ENCODE peak calls at places on chromosomes 5 and 9, in five cellular contexts. L, Q, R, N and Y are unnamed samples.

GRCh38 chr9:135448570-135449180 is 30.9 kb upstream of the PPP1R26 start:
- DNase-seq in L (no peak), Q (peak; percentile 12), R (no peak), N (peak; percentile 21), Y (no peak)

GRCh38 chr5:73625905-73626811 is at the start of gene ARHGEF28:
- DNase-seq in L (peak; percentile 49), Q (no peak), R (peak; percentile 58), N (peak; percentile 82), Y (peak; percentile 56)

GRCh38 chr9:93962561-93963440 is 7.6 kb upstream of the BARX1 start:
- DNase-seq in L (peak; percentile 66), Q (peak; percentile 90), R (peak; percentile 69), N (peak; percentile 93), Y (peak; percentile 81)

GRCh38 chr5:123997354-123998215 is 485.6 kb downstream of the CSNK1G3 start:
- DNase-seq in L (no peak), Q (no peak), R (peak; percentile 87), N (no peak), Y (peak; percentile 35)

GRCh38 chr5:140966293-140967225 is at the start of gene PCDHAC2:
- DNase-seq in L (no peak), Q (no peak), R (peak; percentile 24), N (peak; percentile 82), Y (peak; percentile 51)

GRCh38 chr9:131597246-131597645 is 51.9 kb downstream of the PRRT1B start:
- DNase-seq in L (no peak), Q (no peak), R (no peak), N (no peak), Y (no peak)

GRCh38 chr9:130471411-130472183 is 26.8 kb downstream of the ASS1 start:
- DNase-seq in L (no peak), Q (no peak), R (no peak), N (peak; percentile 52), Y (no peak)

GRCh38 chr9:133256057-133256461 is 18.9 kb downstream of the ABO start:
- DNase-seq in L (no peak), Q (no peak), R (no peak), N (no peak), Y (no peak)

GRCh38 chr9:137449931-137450537 is 8.9 kb upstream of the ENTPD8 start:
- DNase-seq in L (no peak), Q (no peak), R (no peak), N (no peak), Y (no peak)

GRCh38 chr5:62934319-62934718 is 355.7 kb downstream of the LRRC70 start:
- DNase-seq in L (no peak), Q (no peak), R (no peak), N (no peak), Y (no peak)

GRCh38 chr5:112681481-112681908 is 56.2 kb upstream of the APC start:
- DNase-seq in L (no peak), Q (no peak), R (peak; percentile 82), N (no peak), Y (no peak)

GRCh38 chr5:141850183-141850768 is 27.9 kb downstream of the PCDH1 start:
- DNase-seq in L (no peak), Q (peak; percentile 85), R (peak; percentile 19), N (peak; percentile 29), Y (peak; percentile 40)

GRCh38 chr5:79464695-79465332 is 49.1 kb downstream of the HOMER1 start:
- DNase-seq in L (no peak), Q (peak; percentile 37), R (no peak), N (peak; percentile 18), Y (no peak)

GRCh38 chr5:83473344-83474169 is 2.0 kb downstream of the VCAN start:
- DNase-seq in L (no peak), Q (peak; percentile 76), R (peak; percentile 99), N (peak; percentile 97), Y (peak; percentile 97)

GRCh38 chr5:1006656-1007071 is 1.9 kb upstream of the NKD2 start:
- DNase-seq in L (no peak), Q (no peak), R (no peak), N (no peak), Y (no peak)

GRCh38 chr5:180215738-180216630 is 7.0 kb upstream of the RASGEF1C start:
- DNase-seq in L (no peak), Q (no peak), R (no peak), N (no peak), Y (no peak)

GRCh38 chr5:93158841-93159240 is 422.2 kb downstream of the NR2F1-AS1 start:
- DNase-seq in L (no peak), Q (no peak), R (peak; percentile 67), N (no peak), Y (no peak)

GRCh38 chr9:110030632-110031031 is 177.3 kb downstream of the C9orf152 start:
- DNase-seq in L (no peak), Q (no peak), R (peak; percentile 79), N (no peak), Y (no peak)

GRCh38 chr5:74433255-74434123 is 207.0 kb downstream of the ENC1 start:
- DNase-seq in L (no peak), Q (no peak), R (peak; percentile 90), N (peak; percentile 67), Y (no peak)

GRCh38 chr5:39093351-39093749 is 19.2 kb upstream of the RICTOR start:
- DNase-seq in L (no peak), Q (no peak), R (peak; percentile 51), N (no peak), Y (no peak)

GRCh38 chr9:126151671-126152050 is 175.0 kb upstream of the MVB12B start:
- DNase-seq in L (no peak), Q (no peak), R (peak; percentile 4), N (no peak), Y (no peak)

GRCh38 chr9:131483319-131484050 is 19.2 kb upstream of the POMT1 start:
- DNase-seq in L (no peak), Q (no peak), R (no peak), N (no peak), Y (no peak)

GRCh38 chr9:117145081-117145480 is 269.8 kb downstream of the ASTN2 start:
- DNase-seq in L (no peak), Q (no peak), R (no peak), N (no peak), Y (no peak)

GRCh38 chr5:132773601-132774355 is 3.3 kb downstream of the SEPTIN8 start:
- DNase-seq in L (no peak), Q (peak; percentile 69), R (no peak), N (no peak), Y (no peak)

GRCh38 chr5:124790895-124791732 is 44.7 kb upstream of the ZNF608 start:
- DNase-seq in L (no peak), Q (no peak), R (peak; percentile 74), N (no peak), Y (no peak)

GRCh38 chr5:134568761-134569725 is 43.6 kb downstream of the JADE2 start:
- DNase-seq in L (no peak), Q (no peak), R (peak; percentile 38), N (peak; percentile 47), Y (no peak)
- H2AFZ ChIP-seq in L (no peak overlapping the region), Q (no peak overlapping the region), R (no peak overlapping the region), N (no peak overlapping the region), Y (peak overlapping the region; percentile 84)

GRCh38 chr5:150122536-150123481 is 32.8 kb downstream of the PDGFRB start:
- DNase-seq in L (no peak), Q (no peak), R (no peak), N (no peak), Y (no peak)

GRCh38 chr5:150122158-150122510 is 33.5 kb downstream of the PDGFRB start:
- DNase-seq in L (peak; percentile 56), Q (peak; percentile 82), R (no peak), N (peak; percentile 61), Y (no peak)

GRCh38 chr5:150120062-150120441 is 33.7 kb upstream of the CSF1R start:
- DNase-seq in L (no peak), Q (no peak), R (no peak), N (no peak), Y (no peak)

GRCh38 chr5:150120617-150121447 is 34.5 kb upstream of the CSF1R start:
- DNase-seq in L (no peak), Q (no peak), R (no peak), N (no peak), Y (no peak)

DNA sequence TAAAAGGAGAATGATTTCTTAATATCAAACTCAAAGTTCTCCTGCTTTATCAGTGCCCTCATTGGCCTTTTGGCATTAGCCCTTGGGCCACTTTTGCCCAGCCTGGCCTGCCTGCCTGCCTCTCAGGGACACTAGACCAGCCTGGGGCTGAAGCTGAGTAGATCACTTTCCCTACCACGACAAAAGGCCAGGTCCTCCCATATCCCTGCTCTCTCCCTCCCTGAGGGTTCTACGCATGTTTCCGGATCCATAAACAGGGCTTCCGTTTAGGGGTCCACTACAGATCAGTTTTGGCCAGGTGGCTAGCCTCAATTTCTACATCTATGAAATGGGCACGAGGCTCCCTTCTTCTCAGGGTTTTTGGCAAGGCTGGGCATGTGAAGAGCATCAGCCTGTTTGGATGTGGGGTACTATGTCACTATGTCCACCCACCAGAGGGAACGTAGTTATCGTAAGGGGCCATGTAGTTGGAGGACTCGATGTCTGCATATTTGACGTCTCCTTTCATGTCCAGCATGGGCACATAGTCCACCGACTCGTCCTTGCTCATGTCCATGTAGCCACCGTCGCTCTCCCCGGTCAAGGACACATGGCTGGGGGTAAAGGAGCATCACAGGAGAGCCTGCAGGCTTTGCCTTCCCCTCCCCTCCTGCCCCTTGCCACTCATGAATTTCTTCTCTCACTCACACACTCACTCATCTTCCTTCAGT is 34.0 kb downstream of the PDGFRB start:
- DNase-seq in L (no peak), Q (no peak), R (no peak), N (no peak), Y (no peak)
- H2AFZ ChIP-seq in L (no peak overlapping the region), Q (peak overlapping the region; percentile 76), R (no peak overlapping the region), N (no peak overlapping the region), Y (no peak overlapping the region)

DNA sequence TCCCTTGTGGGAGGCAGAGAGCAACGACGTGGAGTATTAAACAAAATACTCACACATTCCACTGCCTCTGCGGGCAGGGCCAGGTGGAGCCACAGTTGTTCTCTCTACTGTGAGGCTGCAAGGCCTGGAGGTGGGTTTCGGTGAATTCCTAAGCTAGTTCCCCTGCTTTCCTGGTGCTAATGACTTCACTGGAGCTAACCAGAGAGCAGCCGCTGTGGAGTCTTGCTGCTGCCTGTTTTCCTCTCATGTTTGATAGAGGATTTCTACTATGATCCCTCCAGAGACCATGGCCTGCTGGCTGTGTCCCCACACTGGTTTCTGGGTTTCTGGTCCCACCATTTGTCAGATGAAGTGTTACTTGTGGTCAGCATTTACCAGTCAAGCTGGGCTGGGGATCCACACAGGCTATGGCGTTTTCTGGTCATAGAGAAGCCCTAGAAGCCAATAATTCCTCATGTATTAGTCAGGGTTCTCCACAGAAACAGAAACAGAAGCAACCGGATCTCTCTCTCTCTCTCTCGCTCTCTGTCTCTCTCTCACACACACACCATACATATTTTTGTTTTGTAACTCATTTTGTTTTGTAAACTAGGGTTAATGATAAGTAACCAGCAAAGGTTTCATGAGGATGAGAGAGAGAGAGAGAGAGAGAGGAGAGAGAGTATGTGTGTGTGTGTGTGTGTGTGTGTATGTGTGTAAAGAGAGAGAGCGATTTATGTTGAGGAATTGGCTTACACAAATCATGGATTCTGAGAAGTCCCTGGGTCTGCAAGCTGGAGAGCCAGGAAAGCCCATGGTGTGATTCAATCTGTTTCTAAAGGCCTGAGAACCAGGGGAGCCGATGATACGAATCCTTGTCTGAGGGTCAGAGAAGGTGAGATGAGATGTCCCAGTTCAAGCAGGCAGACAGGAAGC is 403.0 kb downstream of the GADD45G start:
- DNase-seq in L (no peak), Q (no peak), R (peak; percentile 94), N (no peak), Y (no peak)
- H2AFZ ChIP-seq in L (no peak overlapping the region), Q (no peak overlapping the region), R (peak overlapping the region; percentile 88), N (no peak overlapping the region), Y (no peak overlapping the region)

DNA sequence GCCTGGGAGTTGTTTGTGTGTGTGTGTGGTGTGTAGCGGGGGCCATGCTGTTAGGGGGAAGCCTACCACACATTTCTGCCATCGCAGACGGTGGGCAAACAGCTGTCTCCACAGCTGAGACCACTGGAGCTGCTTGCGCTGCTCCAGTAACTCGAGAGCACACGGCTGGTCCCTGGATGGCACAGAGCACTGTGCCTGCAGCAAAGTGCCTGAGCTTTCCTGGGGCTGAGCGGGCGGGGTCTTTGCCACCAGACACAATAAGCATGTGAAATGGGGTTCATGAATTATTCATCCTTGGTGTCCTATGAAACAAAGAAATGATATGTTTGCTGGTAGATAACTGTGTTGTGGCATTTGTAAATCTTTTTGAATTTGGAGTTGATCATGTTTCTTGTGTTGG is 151.6 kb upstream of the MPDZ start:
- DNase-seq in L (no peak), Q (no peak), R (no peak), N (peak; percentile 14), Y (no peak)
- H2AFZ ChIP-seq in L (no peak overlapping the region), Q (no peak overlapping the region), R (no peak overlapping the region), N (peak overlapping the region; percentile 83), Y (no peak overlapping the region)